ENCODE peak calls at places on chromosome 13, in six cellular contexts. Y is H9, X is fibroblast of lung, D is K562, S is SK-N-SH, O is mammary epithelial cell. Q is an unnamed sample. For H3K9me3, the result is how much of the 10 kb centered on the place peaks cover.

GRCh38 chr13:100600461-100600860 is 11.9 kb upstream of the GGACT start:
- DNase-seq in Y (no peak), X (no peak), D (no peak), S (no peak), O (no peak), Q (no peak)

GRCh38 chr13:45292176-45292575 is 48.8 kb downstream of the TPT1 start:
- DNase-seq in Y (peak), X (no peak), D (no peak), S (no peak), O (peak), Q (no peak)

GRCh38 chr13:101751488-101751887 is 299.0 kb downstream of the ITGBL1 start:
- DNase-seq in Y (no peak), X (peak), D (no peak), S (peak), O (peak), Q (no peak)

GRCh38 chr13:92573467-92574057 is 653.0 kb upstream of the GPC6 start:
- DNase-seq in Y (peak), X (peak), D (peak), S (peak), O (no peak), Q (peak)

GRCh38 chr13:49052801-49053200 is 77.1 kb downstream of the FNDC3A start:
- DNase-seq in Y (no peak), X (peak), D (no peak), S (no peak), O (peak), Q (no peak)

GRCh38 chr13:39322836-39323585 is 280.0 kb downstream of the LHFPL6 start:
- DNase-seq in Y (no peak), X (no peak), D (no peak), S (no peak), O (no peak), Q (no peak)

GRCh38 chr13:59946924-59947323 is 216.8 kb downstream of the DIAPH3 start:
- DNase-seq in Y (no peak), X (no peak), D (no peak), S (no peak), O (no peak), Q (no peak)

GRCh38 chr13:33167521-33167920 is 118.0 kb downstream of the STARD13 start:
- DNase-seq in Y (no peak), X (no peak), D (no peak), S (no peak), O (peak), Q (no peak)

GRCh38 chr13:20388184-20388583 is 137.5 kb downstream of the CRYL1 start:
- DNase-seq in Y (no peak), X (no peak), D (no peak), S (no peak), O (no peak), Q (no peak)

GRCh38 chr13:109730832-109731335 is 55.5 kb downstream of the IRS2 start:
- DNase-seq in Y (no peak), X (no peak), D (no peak), S (no peak), O (no peak), Q (no peak)

GRCh38 chr13:95492044-95492801 is 60.3 kb upstream of the CLDN10 start:
- DNase-seq in Y (peak), X (no peak), D (no peak), S (no peak), O (peak), Q (no peak)

GRCh38 chr13:32726374-32727037 is 140.3 kb downstream of the PDS5B start:
- DNase-seq in Y (no peak), X (no peak), D (no peak), S (no peak), O (no peak), Q (no peak)

GRCh38 chr13:43669101-43669500 is 117.7 kb downstream of the ENOX1 start:
- DNase-seq in Y (no peak), X (no peak), D (no peak), S (no peak), O (no peak), Q (no peak)

GRCh38 chr13:40508112-40508511 is 158.3 kb downstream of the FOXO1 start:
- DNase-seq in Y (no peak), X (peak), D (no peak), S (no peak), O (peak), Q (no peak)

GRCh38 chr13:107585466-107585865 is 629.9 kb downstream of the LIG4 start:
- DNase-seq in Y (no peak), X (peak), D (no peak), S (no peak), O (no peak), Q (no peak)

GRCh38 chr13:75968103-75968838 is 332.1 kb downstream of the LMO7 start:
- DNase-seq in Y (no peak), X (peak), D (no peak), S (no peak), O (peak), Q (no peak)

GRCh38 chr13:90447034-90447734 is 900.3 kb upstream of the MIR17HG start:
- DNase-seq in Y (no peak), X (no peak), D (no peak), S (no peak), O (no peak), Q (no peak)

GRCh38 chr13:58884353-58884752 is 1252.8 kb downstream of the PCDH17 start:
- DNase-seq in Y (no peak), X (no peak), D (no peak), S (no peak), O (no peak), Q (no peak)
- H3K9me3 ChIP-seq in Y (under half), X (under half), D (under half), S (under half), O (under half), Q (under half)

GRCh38 chr13:35478384-35479222 is 2.1 kb upstream of the MAB21L1 start:
- DNase-seq in Y (peak), X (no peak), D (no peak), S (peak), O (no peak), Q (peak)
- H3K9ac ChIP-seq in Y (no peak), X (no peak), D (no peak), S (peak), O (no peak), Q (no peak)

DNA sequence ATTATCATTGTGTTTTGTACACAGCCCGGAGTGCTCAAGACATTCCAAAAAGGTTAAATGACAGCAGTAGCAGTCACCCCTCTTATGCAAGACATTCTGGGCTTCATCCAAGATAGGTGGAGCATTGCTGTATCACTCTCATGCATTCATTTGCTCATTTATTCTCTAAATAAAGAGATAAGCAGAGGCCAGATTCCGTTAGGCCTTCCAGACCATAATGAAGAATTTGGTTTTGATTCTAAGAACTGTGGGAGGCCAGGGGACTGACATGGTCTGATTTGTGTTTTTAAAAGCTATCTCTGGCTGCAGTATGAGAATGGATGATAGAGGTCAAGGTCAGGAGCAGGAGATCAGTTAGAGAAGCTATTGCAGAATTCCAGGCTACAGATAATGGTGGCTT is 145.8 kb downstream of the KCNRG start:
- DNase-seq in Y (no peak), X (peak), D (peak), S (no peak), O (peak), Q (no peak)
- H3K27ac ChIP-seq in Y (no peak), X (no peak), D (no peak), S (no peak), O (no peak), Q (no peak)

GRCh38 chr13:104984296-104984818 is 1551.1 kb downstream of the EFNB2 start:
- DNase-seq in Y (no peak), X (peak), D (no peak), S (peak), O (peak), Q (no peak)
- H3K9me3 ChIP-seq in Y (under half), X (under half), D (under half), S (under half), O (under half), Q (under half)

DNA sequence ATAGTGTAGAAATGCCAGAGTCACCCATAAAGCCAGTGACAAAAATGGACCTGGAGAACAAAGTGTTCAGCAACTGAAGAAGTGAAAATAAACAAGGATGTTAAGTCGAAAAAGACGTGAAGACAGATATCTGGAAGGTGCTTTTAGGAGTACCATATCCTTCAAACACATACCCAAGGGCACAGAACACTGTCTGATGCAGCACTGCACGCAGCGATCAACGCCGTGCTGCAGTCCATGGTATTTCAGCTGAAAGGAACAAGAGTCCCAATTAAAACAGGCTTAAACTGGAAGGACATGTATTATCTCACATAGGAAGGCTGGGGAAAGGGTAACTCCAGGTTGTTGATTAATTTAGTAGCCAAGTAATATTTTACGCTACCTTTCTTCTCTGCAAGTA is 108.2 kb downstream of the SGCG start:
- DNase-seq in Y (no peak), X (no peak), D (no peak), S (no peak), O (no peak), Q (no peak)
- H3K9ac ChIP-seq in Y (no peak), X (no peak), D (no peak), S (no peak), O (no peak), Q (no peak)

DNA sequence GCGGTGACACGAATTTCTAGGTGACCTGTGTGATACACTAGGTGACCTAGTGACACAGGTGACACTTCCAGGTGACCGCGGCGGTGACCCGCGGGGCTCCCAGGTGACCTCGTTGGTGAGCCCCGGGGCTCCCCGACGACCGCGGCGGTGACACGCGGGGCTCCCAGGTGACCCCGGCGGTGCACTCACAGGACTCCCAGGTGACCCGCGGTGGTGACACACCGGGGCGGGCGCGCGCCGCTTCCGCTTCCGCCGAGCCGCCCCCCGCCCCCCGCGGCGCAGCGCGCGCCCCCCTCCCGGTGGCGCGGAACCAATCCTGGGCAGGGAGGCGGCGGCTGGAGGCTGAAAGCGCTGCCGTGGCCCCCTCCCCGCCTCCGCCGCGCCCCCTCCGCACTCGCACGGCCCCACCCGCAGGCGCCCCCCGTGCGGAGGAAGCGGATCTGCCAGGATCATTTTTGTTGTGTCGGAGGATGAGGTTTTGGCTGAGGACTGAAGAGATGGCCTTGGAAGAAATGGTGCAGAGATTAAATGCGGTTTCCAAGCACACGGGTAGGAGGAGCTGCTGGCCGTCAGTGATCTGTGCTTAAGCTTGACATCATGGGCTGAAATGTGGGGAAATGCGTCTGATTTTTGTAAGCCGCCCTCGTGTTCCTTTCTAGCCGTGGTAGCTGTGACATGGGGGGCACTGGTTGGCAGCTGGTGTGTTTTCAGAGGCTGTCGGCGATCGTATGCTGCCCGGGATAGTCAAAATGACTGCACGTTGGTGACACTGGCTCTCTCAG is at the start of gene MCF2L:
- DNase-seq in Y (peak), X (peak), D (peak), S (peak), O (no peak), Q (no peak)
- H3K27ac ChIP-seq in Y (no peak), X (no peak), D (no peak), S (peak), O (no peak), Q (no peak)

GRCh38 chr13:19050901-19051300 is 130.7 kb downstream of the TUBA3C start:
- DNase-seq in Y (no peak), X (no peak), D (no peak), S (no peak), O (no peak), Q (no peak)

GRCh38 chr13:19052931-19053330 is 128.7 kb downstream of the TUBA3C start:
- DNase-seq in Y (no peak), X (no peak), D (no peak), S (no peak), O (no peak), Q (no peak)

GRCh38 chr13:19053561-19053960 is 128.1 kb downstream of the TUBA3C start:
- DNase-seq in Y (no peak), X (no peak), D (no peak), S (no peak), O (no peak), Q (no peak)

GRCh38 chr13:19052180-19052579 is 129.4 kb downstream of the TUBA3C start:
- DNase-seq in Y (no peak), X (no peak), D (no peak), S (no peak), O (no peak), Q (no peak)

DNA sequence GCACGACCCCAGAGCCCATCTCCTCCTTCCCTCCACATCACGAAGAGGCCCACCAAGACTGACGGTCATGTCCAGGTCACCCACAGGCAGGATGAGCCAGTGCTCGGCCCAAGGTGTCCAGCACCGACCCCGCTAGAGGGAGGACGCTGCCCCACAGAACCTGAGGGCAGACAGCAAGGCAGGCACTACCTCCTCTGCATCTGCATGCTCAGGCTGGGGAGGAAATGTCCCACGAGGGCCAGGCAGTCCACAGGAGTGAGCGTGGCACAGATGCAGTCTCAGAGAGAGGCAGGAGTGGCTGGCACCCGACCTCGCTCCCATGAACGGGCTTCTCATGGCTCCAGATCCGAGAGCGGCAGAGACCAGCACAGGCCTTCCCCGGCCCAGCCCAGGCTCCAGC is 133.2 kb downstream of the TUBA3C start:
- DNase-seq in Y (no peak), X (no peak), D (no peak), S (no peak), O (no peak), Q (no peak)
- H3K9me3 ChIP-seq in Y (half or more), X (under half), D (under half), S (under half), O (half or more), Q (under half)

Q was measured in Karpas-422.